ENCODE peak calls at places on chromosomes 16 and 17, in five cellular contexts. One of them, this sample, is unnamed.

GRCh38 chr16:60717808-60718207 is 1318.4 kb downstream of the CDH8 start:
- DNase-seq in stomach: no peak
- DNase-seq in cardiac fibroblast: no peak
- DNase-seq in lower leg skin: no peak
- DNase-seq in thoracic aorta: no peak
- DNase-seq in this sample: no peak

GRCh38 chr17:42673885-42674754 is 2.7 kb downstream of the PLEKHH3 start:
- DNase-seq in cardiac fibroblast: peak
- DNase-seq in lower leg skin: no peak
- DNase-seq in thoracic aorta: no peak
- DNase-seq in stomach: peak
- DNase-seq in this sample: peak

GRCh38 chr17:19876524-19877161 is 8.9 kb upstream of the ULK2 start:
- DNase-seq in lower leg skin: peak
- DNase-seq in stomach: no peak
- DNase-seq in thoracic aorta: no peak
- DNase-seq in cardiac fibroblast: no peak
- DNase-seq in this sample: no peak

GRCh38 chr16:11159189-11159588 is 96.8 kb downstream of the SOCS1 start:
- DNase-seq in cardiac fibroblast: no peak
- DNase-seq in lower leg skin: no peak
- DNase-seq in stomach: no peak
- DNase-seq in thoracic aorta: no peak
- DNase-seq in this sample: no peak

GRCh38 chr17:7020894-7021664 is 1.8 kb upstream of the BCL6B start:
- DNase-seq in cardiac fibroblast: no peak
- DNase-seq in lower leg skin: no peak
- DNase-seq in stomach: no peak
- DNase-seq in thoracic aorta: no peak
- DNase-seq in this sample: no peak

GRCh38 chr16:50438041-50438437 is 69.3 kb upstream of the BRD7 start:
- DNase-seq in lower leg skin: peak
- DNase-seq in stomach: no peak
- DNase-seq in thoracic aorta: no peak
- DNase-seq in cardiac fibroblast: no peak
- DNase-seq in this sample: no peak

GRCh38 chr16:12188674-12189249 is 212.2 kb downstream of the SNX29 start:
- DNase-seq in thoracic aorta: no peak
- DNase-seq in cardiac fibroblast: no peak
- DNase-seq in stomach: no peak
- DNase-seq in lower leg skin: no peak
- DNase-seq in this sample: peak

GRCh38 chr17:57880086-57880456 is 30.2 kb upstream of the MRPS23 start:
- DNase-seq in stomach: no peak
- DNase-seq in lower leg skin: no peak
- DNase-seq in cardiac fibroblast: no peak
- DNase-seq in thoracic aorta: no peak
- DNase-seq in this sample: no peak

GRCh38 chr17:73798111-73798748 is 154.0 kb upstream of the SDK2 start:
- DNase-seq in stomach: peak
- DNase-seq in lower leg skin: no peak
- DNase-seq in thoracic aorta: peak
- DNase-seq in cardiac fibroblast: peak
- DNase-seq in this sample: peak

GRCh38 chr17:15955793-15956541 is 11.0 kb downstream of the ADORA2B start:
- DNase-seq in cardiac fibroblast: no peak
- DNase-seq in thoracic aorta: no peak
- DNase-seq in lower leg skin: no peak
- DNase-seq in stomach: no peak
- DNase-seq in this sample: no peak

GRCh38 chr17:79024901-79025737 is 1.1 kb downstream of the C1QTNF1 start:
- DNase-seq in stomach: peak
- DNase-seq in lower leg skin: no peak
- DNase-seq in thoracic aorta: no peak
- DNase-seq in cardiac fibroblast: peak
- DNase-seq in this sample: no peak

GRCh38 chr16:62256406-62256805 is 220.2 kb upstream of the CDH8 start:
- DNase-seq in thoracic aorta: no peak
- DNase-seq in cardiac fibroblast: no peak
- DNase-seq in lower leg skin: no peak
- DNase-seq in stomach: no peak
- DNase-seq in this sample: no peak

GRCh38 chr16:12763517-12763916 is 40.2 kb downstream of the CPPED1 start:
- DNase-seq in cardiac fibroblast: no peak
- DNase-seq in thoracic aorta: no peak
- DNase-seq in lower leg skin: no peak
- DNase-seq in stomach: peak
- DNase-seq in this sample: peak

GRCh38 chr17:13416748-13417363 is 184.9 kb downstream of the HS3ST3A1 start:
- DNase-seq in stomach: no peak
- DNase-seq in cardiac fibroblast: no peak
- DNase-seq in lower leg skin: no peak
- DNase-seq in thoracic aorta: no peak
- DNase-seq in this sample: no peak

GRCh38 chr17:11852911-11853310 is 144.4 kb downstream of the ZNF18 start:
- DNase-seq in thoracic aorta: no peak
- DNase-seq in cardiac fibroblast: no peak
- DNase-seq in lower leg skin: peak
- DNase-seq in stomach: no peak
- DNase-seq in this sample: no peak

GRCh38 chr17:81693491-81694360 is 9.4 kb upstream of the MRPL12 start:
- DNase-seq in cardiac fibroblast: no peak
- DNase-seq in thoracic aorta: no peak
- DNase-seq in stomach: no peak
- DNase-seq in lower leg skin: no peak
- DNase-seq in this sample: no peak

GRCh38 chr16:1996175-1996574 is 6.4 kb downstream of the SYNGR3 start:
- DNase-seq in thoracic aorta: no peak
- DNase-seq in cardiac fibroblast: no peak
- DNase-seq in lower leg skin: no peak
- DNase-seq in stomach: no peak
- DNase-seq in this sample: no peak

GRCh38 chr17:75557075-75557851 is 30.3 kb upstream of the MYO15B start:
- DNase-seq in stomach: peak
- DNase-seq in lower leg skin: no peak
- DNase-seq in thoracic aorta: no peak
- DNase-seq in cardiac fibroblast: peak
- DNase-seq in this sample: peak

GRCh38 chr17:81386646-81387234 is 8.5 kb upstream of the BAHCC1 start:
- DNase-seq in thoracic aorta: no peak
- DNase-seq in lower leg skin: no peak
- DNase-seq in stomach: peak
- DNase-seq in cardiac fibroblast: no peak
- DNase-seq in this sample: no peak

GRCh38 chr17:41894791-41895331 is 23.9 kb downstream of the ACLY start:
- DNase-seq in stomach: no peak
- DNase-seq in cardiac fibroblast: peak
- DNase-seq in thoracic aorta: no peak
- DNase-seq in lower leg skin: peak
- DNase-seq in this sample: peak

GRCh38 chr17:50268632-50269287 is 5.5 kb upstream of the TMEM92 start:
- DNase-seq in thoracic aorta: no peak
- DNase-seq in lower leg skin: no peak
- DNase-seq in stomach: peak
- DNase-seq in cardiac fibroblast: peak
- DNase-seq in this sample: no peak

GRCh38 chr16:73364413-73364812 is 316.5 kb upstream of the ZFHX3 start:
- DNase-seq in stomach: no peak
- DNase-seq in thoracic aorta: no peak
- DNase-seq in cardiac fibroblast: no peak
- DNase-seq in lower leg skin: no peak
- DNase-seq in this sample: no peak

GRCh38 chr16:87178177-87178863 is 138.9 kb downstream of the C16orf95 start:
- DNase-seq in lower leg skin: no peak
- DNase-seq in stomach: no peak
- DNase-seq in thoracic aorta: no peak
- DNase-seq in cardiac fibroblast: peak
- DNase-seq in this sample: peak

GRCh38 chr17:66819466-66819865 is 15.5 kb upstream of the CACNG5 start:
- DNase-seq in stomach: no peak
- DNase-seq in cardiac fibroblast: no peak
- DNase-seq in lower leg skin: no peak
- DNase-seq in thoracic aorta: no peak
- DNase-seq in this sample: no peak

GRCh38 chr16:1941162-1941923 is 1.7 kb downstream of the MSRB1 start:
- DNase-seq in lower leg skin: no peak
- DNase-seq in cardiac fibroblast: no peak
- DNase-seq in stomach: no peak
- DNase-seq in thoracic aorta: no peak
- DNase-seq in this sample: no peak

GRCh38 chr17:81508639-81509047 is 4.0 kb downstream of the ACTG1 start:
- DNase-seq in stomach: no peak
- DNase-seq in cardiac fibroblast: peak
- DNase-seq in thoracic aorta: no peak
- DNase-seq in lower leg skin: no peak
- DNase-seq in this sample: peak

GRCh38 chr17:50882851-50883250 is 16.7 kb upstream of the TOB1 start:
- DNase-seq in stomach: no peak
- DNase-seq in cardiac fibroblast: peak
- DNase-seq in thoracic aorta: no peak
- DNase-seq in lower leg skin: no peak
- DNase-seq in this sample: peak

GRCh38 chr17:17737938-17738894 is 57.0 kb downstream of the RAI1 start:
- DNase-seq in stomach: peak
- DNase-seq in lower leg skin: no peak
- DNase-seq in thoracic aorta: no peak
- DNase-seq in cardiac fibroblast: no peak
- DNase-seq in this sample: no peak

GRCh38 chr17:9890124-9890523 is 14.9 kb downstream of the RCVRN start:
- DNase-seq in thoracic aorta: no peak
- DNase-seq in lower leg skin: no peak
- DNase-seq in cardiac fibroblast: no peak
- DNase-seq in stomach: no peak
- DNase-seq in this sample: no peak

GRCh38 chr17:4936436-4936835 is 3.4 kb downstream of the SLC25A11 start:
- DNase-seq in cardiac fibroblast: no peak
- DNase-seq in lower leg skin: no peak
- DNase-seq in thoracic aorta: no peak
- DNase-seq in stomach: no peak
- DNase-seq in this sample: no peak

GRCh38 chr17:43998552-43998951 is 5.9 kb upstream of the NAGS start:
- DNase-seq in cardiac fibroblast: peak
- DNase-seq in stomach: no peak
- DNase-seq in lower leg skin: no peak
- DNase-seq in thoracic aorta: no peak
- DNase-seq in this sample: peak

GRCh38 chr17:45775148-45775547 is 9.0 kb upstream of the CRHR1 start:
- DNase-seq in stomach: no peak
- DNase-seq in lower leg skin: no peak
- DNase-seq in cardiac fibroblast: no peak
- DNase-seq in thoracic aorta: no peak
- DNase-seq in this sample: no peak

GRCh38 chr16:85681255-85681654 is 7.5 kb downstream of the GINS2 start:
- DNase-seq in thoracic aorta: no peak
- DNase-seq in cardiac fibroblast: no peak
- DNase-seq in lower leg skin: no peak
- DNase-seq in stomach: no peak
- DNase-seq in this sample: no peak

DNA sequence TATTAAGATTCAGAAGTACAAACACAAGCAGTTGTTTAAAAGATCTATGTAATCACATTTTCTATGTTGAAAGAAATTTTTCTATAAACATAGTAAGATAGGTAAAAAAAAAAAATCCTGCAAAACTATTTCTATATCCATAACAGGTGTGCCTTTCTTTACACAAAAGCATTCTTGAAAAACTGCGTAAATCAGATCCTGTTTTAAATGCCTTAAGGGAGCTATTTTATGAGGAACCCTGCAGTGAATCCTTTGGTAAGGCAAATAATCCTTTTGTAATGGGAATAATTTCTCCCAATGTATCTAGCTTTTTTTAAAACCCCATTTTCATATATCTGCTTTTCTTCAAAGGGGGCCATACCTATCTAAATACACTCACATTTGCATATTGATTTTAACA is 157.3 kb downstream of the AATF start:
- DNase-seq in lower leg skin: no peak
- DNase-seq in cardiac fibroblast: no peak
- DNase-seq in stomach: no peak
- DNase-seq in thoracic aorta: no peak
- DNase-seq in this sample: no peak
- H3K4me3 ChIP-seq in lower leg skin: no peak
- H3K4me3 ChIP-seq in cardiac fibroblast: no peak
- H3K4me3 ChIP-seq in stomach: no peak
- H3K4me3 ChIP-seq in thoracic aorta: no peak
- H3K4me3 ChIP-seq in this sample: no peak

DNA sequence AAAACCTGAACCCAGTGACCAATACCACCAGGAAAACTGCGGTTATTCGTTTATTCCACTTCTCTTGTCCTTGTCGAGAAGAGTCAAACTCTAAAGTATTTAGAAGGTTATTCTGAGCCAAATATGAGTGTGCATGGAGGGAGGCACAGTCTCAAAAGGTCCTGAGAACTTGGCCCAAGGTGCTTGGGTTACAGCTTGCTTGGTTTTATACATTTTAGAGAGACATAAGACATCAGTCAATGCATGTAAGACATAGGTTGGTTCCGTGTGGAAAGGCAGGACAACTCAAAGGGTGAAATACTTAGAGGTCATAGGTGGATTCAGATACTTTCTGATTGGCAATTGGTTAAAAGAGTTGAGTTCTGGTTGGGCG is 681 bp upstream of the TRAP1 start:
- DNase-seq in thoracic aorta: no peak
- DNase-seq in stomach: no peak
- DNase-seq in cardiac fibroblast: no peak
- DNase-seq in lower leg skin: no peak
- DNase-seq in this sample: no peak
- TF ChIP-seq CTCF in thoracic aorta: no peak
- TF ChIP-seq CTCF in stomach: no peak
- TF ChIP-seq CTCF in cardiac fibroblast: no peak
- TF ChIP-seq CTCF in lower leg skin: no peak
- TF ChIP-seq CTCF in this sample: no peak

GRCh38 chr16:88769617-88770458 is 15.2 kb downstream of the PIEZO1 start:
- DNase-seq in cardiac fibroblast: no peak
- DNase-seq in stomach: no peak
- DNase-seq in thoracic aorta: no peak
- DNase-seq in lower leg skin: no peak
- DNase-seq in this sample: no peak

GRCh38 chr16:88767546-88767945 is 17.5 kb downstream of the PIEZO1 start:
- DNase-seq in stomach: no peak
- DNase-seq in thoracic aorta: no peak
- DNase-seq in cardiac fibroblast: no peak
- DNase-seq in lower leg skin: no peak
- DNase-seq in this sample: no peak

GRCh38 chr16:88766975-88767374 is 18.0 kb downstream of the PIEZO1 start:
- DNase-seq in cardiac fibroblast: no peak
- DNase-seq in stomach: no peak
- DNase-seq in lower leg skin: no peak
- DNase-seq in thoracic aorta: no peak
- DNase-seq in this sample: no peak

GRCh38 chr16:88770459-88771293 is 14.3 kb downstream of the PIEZO1 start:
- DNase-seq in cardiac fibroblast: peak
- DNase-seq in thoracic aorta: no peak
- DNase-seq in lower leg skin: no peak
- DNase-seq in stomach: peak
- DNase-seq in this sample: no peak

GRCh38 chr16:88768041-88768876 is 16.8 kb downstream of the PIEZO1 start:
- DNase-seq in lower leg skin: no peak
- DNase-seq in cardiac fibroblast: peak
- DNase-seq in stomach: no peak
- DNase-seq in thoracic aorta: no peak
- DNase-seq in this sample: peak
- H3K4me3 ChIP-seq in lower leg skin: no peak
- H3K4me3 ChIP-seq in cardiac fibroblast: no peak
- H3K4me3 ChIP-seq in stomach: no peak
- H3K4me3 ChIP-seq in thoracic aorta: peak
- H3K4me3 ChIP-seq in this sample: no peak

GRCh38 chr17:58960068-58960467 is 146.6 kb downstream of the TRIM37 start:
- DNase-seq in stomach: no peak
- DNase-seq in lower leg skin: no peak
- DNase-seq in cardiac fibroblast: peak
- DNase-seq in thoracic aorta: no peak
- DNase-seq in this sample: peak
- TF ChIP-seq CTCF in stomach: no peak
- TF ChIP-seq CTCF in lower leg skin: no peak
- TF ChIP-seq CTCF in cardiac fibroblast: peak
- TF ChIP-seq CTCF in thoracic aorta: no peak
- TF ChIP-seq CTCF in this sample: peak

This sample was measured in fibroblast of the aortic adventitia.